ENCODE peak calls at places on chromosome 19, in four cellular contexts. One of them, this sample, is unnamed.

GRCh38 chr19:19539738-19540703 is 2.0 kb downstream of the CILP2 start:
- DNase-seq in NCI-H1105: no peak
- DNase-seq in SK-MEL-5: no peak
- DNase-seq in NCI-H1092 treated with DMSO at 0.1 percent for 48 hours: no peak
- DNase-seq in this sample: no peak

GRCh38 chr19:2582984-2583956 is 107.3 kb downstream of the GADD45B start:
- DNase-seq in NCI-H1105: no peak
- DNase-seq in SK-MEL-5: no peak
- DNase-seq in NCI-H1092 treated with DMSO at 0.1 percent for 48 hours: no peak
- DNase-seq in this sample: no peak

GRCh38 chr19:756232-756631 is 5.3 kb downstream of the MISP start:
- DNase-seq in NCI-H1105: no peak
- DNase-seq in SK-MEL-5: peak
- DNase-seq in NCI-H1092 treated with DMSO at 0.1 percent for 48 hours: no peak
- DNase-seq in this sample: no peak

GRCh38 chr19:41431426-41432386 is 4.5 kb upstream of the B3GNT8 start:
- DNase-seq in NCI-H1105: peak
- DNase-seq in SK-MEL-5: peak
- DNase-seq in NCI-H1092 treated with DMSO at 0.1 percent for 48 hours: no peak
- DNase-seq in this sample: no peak

GRCh38 chr19:35689836-35690235 is 14.5 kb upstream of the ZBTB32 start:
- DNase-seq in NCI-H1105: no peak
- DNase-seq in SK-MEL-5: no peak
- DNase-seq in NCI-H1092 treated with DMSO at 0.1 percent for 48 hours: no peak
- DNase-seq in this sample: no peak

GRCh38 chr19:5397804-5398692 is 57.2 kb upstream of the ZNRF4 start:
- DNase-seq in NCI-H1105: peak
- DNase-seq in SK-MEL-5: peak
- DNase-seq in NCI-H1092 treated with DMSO at 0.1 percent for 48 hours: no peak
- DNase-seq in this sample: no peak

GRCh38 chr19:4622695-4623421 is 16.5 kb upstream of the TNFAIP8L1 start:
- DNase-seq in NCI-H1105: no peak
- DNase-seq in SK-MEL-5: no peak
- DNase-seq in NCI-H1092 treated with DMSO at 0.1 percent for 48 hours: no peak
- DNase-seq in this sample: no peak

GRCh38 chr19:46946611-46947238 is 72.9 kb upstream of the NPAS1 start:
- DNase-seq in NCI-H1105: no peak
- DNase-seq in SK-MEL-5: no peak
- DNase-seq in NCI-H1092 treated with DMSO at 0.1 percent for 48 hours: no peak
- DNase-seq in this sample: no peak

GRCh38 chr19:11203194-11204075 is 6.1 kb upstream of the KANK2 start:
- DNase-seq in NCI-H1105: peak
- DNase-seq in SK-MEL-5: peak
- DNase-seq in NCI-H1092 treated with DMSO at 0.1 percent for 48 hours: peak
- DNase-seq in this sample: no peak

GRCh38 chr19:920051-920857 is 3.1 kb downstream of the KISS1R start:
- DNase-seq in NCI-H1105: peak
- DNase-seq in SK-MEL-5: no peak
- DNase-seq in NCI-H1092 treated with DMSO at 0.1 percent for 48 hours: peak
- DNase-seq in this sample: no peak

GRCh38 chr19:15672580-15673175 is at the start of gene CYP4F12:
- DNase-seq in NCI-H1105: no peak
- DNase-seq in SK-MEL-5: peak
- DNase-seq in NCI-H1092 treated with DMSO at 0.1 percent for 48 hours: no peak
- DNase-seq in this sample: peak

GRCh38 chr19:47609885-47610545 is 1.1 kb downstream of the BICRA start:
- DNase-seq in NCI-H1105: peak
- DNase-seq in SK-MEL-5: no peak
- DNase-seq in NCI-H1092 treated with DMSO at 0.1 percent for 48 hours: no peak
- DNase-seq in this sample: no peak

GRCh38 chr19:16190198-16190597 is 5.0 kb downstream of the FAM32A start:
- DNase-seq in NCI-H1105: no peak
- DNase-seq in SK-MEL-5: no peak
- DNase-seq in NCI-H1092 treated with DMSO at 0.1 percent for 48 hours: no peak
- DNase-seq in this sample: no peak

GRCh38 chr19:33775731-33776487 is 20.8 kb upstream of the KCTD15 start:
- DNase-seq in NCI-H1105: no peak
- DNase-seq in SK-MEL-5: no peak
- DNase-seq in NCI-H1092 treated with DMSO at 0.1 percent for 48 hours: no peak
- DNase-seq in this sample: no peak

GRCh38 chr19:41997851-41998229 is 3.8 kb upstream of the ATP1A3 start:
- DNase-seq in NCI-H1105: no peak
- DNase-seq in SK-MEL-5: no peak
- DNase-seq in NCI-H1092 treated with DMSO at 0.1 percent for 48 hours: no peak
- DNase-seq in this sample: no peak

GRCh38 chr19:6590458-6591319 is at the start of gene CD70:
- DNase-seq in NCI-H1105: no peak
- DNase-seq in SK-MEL-5: no peak
- DNase-seq in NCI-H1092 treated with DMSO at 0.1 percent for 48 hours: no peak
- DNase-seq in this sample: no peak

GRCh38 chr19:17889609-17890214 is 18.0 kb downstream of the SLC5A5 start:
- DNase-seq in NCI-H1105: no peak
- DNase-seq in SK-MEL-5: peak
- DNase-seq in NCI-H1092 treated with DMSO at 0.1 percent for 48 hours: no peak
- DNase-seq in this sample: no peak

GRCh38 chr19:47377208-47377701 is 28.1 kb downstream of the DHX34 start:
- DNase-seq in NCI-H1105: no peak
- DNase-seq in SK-MEL-5: no peak
- DNase-seq in NCI-H1092 treated with DMSO at 0.1 percent for 48 hours: peak
- DNase-seq in this sample: no peak

GRCh38 chr19:22623841-22624221 is 10.3 kb upstream of the ZNF492 start:
- DNase-seq in NCI-H1105: no peak
- DNase-seq in SK-MEL-5: no peak
- DNase-seq in NCI-H1092 treated with DMSO at 0.1 percent for 48 hours: no peak
- DNase-seq in this sample: no peak

GRCh38 chr19:30227071-30227621 is 145.0 kb upstream of the ZNF536 start:
- DNase-seq in NCI-H1105: peak
- DNase-seq in SK-MEL-5: peak
- DNase-seq in NCI-H1092 treated with DMSO at 0.1 percent for 48 hours: no peak
- DNase-seq in this sample: no peak

GRCh38 chr19:18160792-18161690 is 8.1 kb downstream of the PIK3R2 start:
- DNase-seq in NCI-H1105: peak
- DNase-seq in SK-MEL-5: peak
- DNase-seq in NCI-H1092 treated with DMSO at 0.1 percent for 48 hours: peak
- DNase-seq in this sample: peak

GRCh38 chr19:56101746-56102535 is 19.2 kb downstream of the ZNF787 start:
- DNase-seq in NCI-H1105: no peak
- DNase-seq in SK-MEL-5: no peak
- DNase-seq in NCI-H1092 treated with DMSO at 0.1 percent for 48 hours: no peak
- DNase-seq in this sample: no peak

GRCh38 chr19:50943074-50943828 is 9.6 kb downstream of the KLK5 start:
- DNase-seq in NCI-H1105: no peak
- DNase-seq in SK-MEL-5: no peak
- DNase-seq in NCI-H1092 treated with DMSO at 0.1 percent for 48 hours: no peak
- DNase-seq in this sample: no peak

GRCh38 chr19:4538601-4538954 is 1.3 kb downstream of the LRG1 start:
- DNase-seq in NCI-H1105: peak
- DNase-seq in SK-MEL-5: no peak
- DNase-seq in NCI-H1092 treated with DMSO at 0.1 percent for 48 hours: no peak
- DNase-seq in this sample: no peak

GRCh38 chr19:13225085-13225484 is 74.9 kb downstream of the IER2 start:
- DNase-seq in NCI-H1105: no peak
- DNase-seq in SK-MEL-5: no peak
- DNase-seq in NCI-H1092 treated with DMSO at 0.1 percent for 48 hours: no peak
- DNase-seq in this sample: no peak

This sample was measured in mesenteric fat pad.